ENCODE peak calls at places on chromosomes 13 and 19, in nine cellular contexts. Q is mucosa of descending colon, E is endothelial cell, P is IMR-90, M is ascending aorta, W is heart right ventricle, U is right atrium auricular region, D is upper lobe of right lung, I is choroid plexus epithelial cell. O is an unnamed sample.

GRCh38 chr19:5144545-5145179 is 175.7 kb downstream of the KDM4B start:
- DNase-seq in Q (no peak), M (no peak), D (no peak), P (no peak), U (no peak), W (no peak), I (no peak), E (no peak), O (peak; percentile 13)

GRCh38 chr13:23450340-23451046 is 17.0 kb upstream of the SACS start:
- DNase-seq in W (no peak), E (no peak), I (no peak), P (no peak), U (no peak), D (no peak), M (no peak), Q (no peak), O (peak; percentile 55)

GRCh38 chr13:112972258-112972657 is 3.2 kb downstream of the MCF2L start:
- DNase-seq in E (no peak), D (no peak), U (no peak), M (no peak), W (no peak), P (no peak), Q (no peak), I (no peak), O (no peak)

GRCh38 chr19:35042056-35042730 is 672 bp downstream of the HPN start:
- DNase-seq in I (no peak), Q (no peak), U (no peak), E (no peak), D (no peak), M (no peak), W (no peak), P (no peak), O (no peak)

GRCh38 chr13:70568571-70568970 is 460.3 kb upstream of the KLHL1 start:
- DNase-seq in P (peak; percentile 26), U (no peak), Q (no peak), I (peak; percentile 76), E (peak; percentile 39), M (no peak), D (no peak), W (no peak), O (no peak)

GRCh38 chr19:17264641-17264979 is at the start of gene USHBP1:
- DNase-seq in P (no peak), M (no peak), Q (no peak), W (peak; percentile 81), E (peak; percentile 75), U (no peak), D (no peak), I (no peak), O (no peak)

GRCh38 chr13:77267362-77267761 is 59.5 kb downstream of the MYCBP2 start:
- DNase-seq in W (no peak), P (peak; percentile 34), E (no peak), M (no peak), I (peak; percentile 63), U (no peak), D (no peak), Q (no peak), O (no peak)

GRCh38 chr13:23445794-23446193 is 12.3 kb upstream of the SACS start:
- DNase-seq in P (no peak), M (no peak), W (no peak), Q (no peak), E (no peak), U (no peak), I (no peak), D (no peak), O (no peak)

GRCh38 chr19:16525751-16526481 is 16.3 kb downstream of the CHERP start:
- DNase-seq in Q (no peak), M (no peak), I (no peak), U (no peak), P (no peak), W (no peak), E (no peak), D (no peak), O (no peak)

GRCh38 chr13:40215747-40216146 is 450.7 kb downstream of the FOXO1 start:
- DNase-seq in I (no peak), W (no peak), Q (no peak), U (no peak), M (no peak), E (no peak), D (no peak), P (no peak), O (no peak)

GRCh38 chr13:40221131-40221459 is 445.3 kb downstream of the FOXO1 start:
- DNase-seq in E (no peak), D (no peak), M (no peak), Q (no peak), W (no peak), U (no peak), I (no peak), P (no peak), O (no peak)

GRCh38 chr13:40220299-40220935 is 446.0 kb downstream of the FOXO1 start:
- DNase-seq in Q (no peak), W (no peak), E (no peak), P (no peak), M (no peak), I (peak; percentile 96), U (no peak), D (no peak), O (no peak)

GRCh38 chr13:40217675-40218074 is 448.8 kb downstream of the FOXO1 start:
- DNase-seq in I (no peak), M (no peak), Q (no peak), W (no peak), D (no peak), U (no peak), P (no peak), E (no peak), O (no peak)

DNA sequence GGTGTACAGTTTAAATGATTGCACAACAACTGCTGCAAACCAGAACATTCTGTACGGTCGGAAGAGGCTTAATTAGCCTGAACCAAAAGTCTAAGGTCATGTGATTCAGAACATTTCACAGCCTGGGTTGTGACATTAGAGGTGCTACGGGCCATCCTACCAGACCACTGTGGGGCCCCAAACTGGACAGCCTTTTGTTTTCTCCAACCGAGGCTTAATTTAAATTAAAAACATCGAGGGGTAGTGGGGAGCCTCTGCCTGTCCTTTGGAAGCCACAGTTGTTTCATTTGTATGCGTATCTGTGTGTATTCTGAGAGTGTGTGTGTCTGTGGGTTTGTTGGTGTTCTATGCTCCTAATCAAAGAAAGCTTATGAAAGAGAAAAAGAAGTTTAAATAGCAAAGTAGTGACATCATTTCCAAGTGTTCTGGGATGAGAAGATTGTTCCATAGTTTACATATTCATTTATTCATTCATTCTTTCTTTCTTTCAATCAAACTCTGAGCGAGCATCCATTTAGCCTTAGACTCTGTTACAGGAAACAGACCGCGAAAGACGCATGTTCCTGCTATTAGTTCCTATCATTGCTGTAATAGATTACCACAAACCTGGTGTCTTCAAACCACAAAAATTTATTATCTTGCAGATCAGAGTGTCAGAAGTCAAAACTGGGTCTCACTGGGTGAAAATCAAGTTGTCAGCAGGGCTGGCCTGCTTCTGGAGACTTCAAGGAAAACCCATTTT is 444.8 kb downstream of the FOXO1 start:
- DNase-seq in E (no peak), U (no peak), D (no peak), M (no peak), P (no peak), Q (no peak), W (no peak), I (peak; percentile 99), O (no peak)
- TF ChIP-seq CTCF in E (no peak), U (no peak), D (no peak), M (no peak), P (no peak), Q (no peak), W (no peak), I (no peak), O (no peak)

GRCh38 chr13:68232351-68233130 is 1002.4 kb upstream of the PCDH9 start:
- DNase-seq in D (no peak), E (no peak), M (no peak), P (no peak), I (peak; percentile 34), U (no peak), Q (no peak), W (no peak), O (no peak)

DNA sequence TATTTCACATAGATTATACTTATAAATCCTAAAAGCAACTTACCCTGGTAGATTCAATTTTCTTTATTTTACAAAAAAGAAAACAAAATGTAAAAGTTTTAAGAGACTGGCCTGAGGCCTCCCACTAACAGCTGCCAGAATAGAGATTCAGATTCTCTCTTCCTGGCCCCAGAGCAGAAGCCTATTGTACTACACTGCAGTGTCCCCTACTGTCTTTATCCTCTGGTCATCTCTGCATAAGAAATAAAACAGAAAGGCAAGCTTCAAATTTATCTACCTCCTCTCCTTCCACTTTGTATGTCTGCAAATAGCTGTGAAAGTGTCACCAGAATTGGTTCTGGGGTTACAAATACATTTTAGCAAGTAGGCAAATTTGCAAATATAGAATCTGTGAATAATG is 1004.1 kb upstream of the PCDH9 start:
- DNase-seq in D (no peak), W (no peak), P (no peak), M (no peak), Q (no peak), E (no peak), U (no peak), I (peak; percentile 65), O (no peak)
- TF ChIP-seq CTCF in D (no peak), W (no peak), P (no peak), M (no peak), Q (no peak), E (no peak), U (no peak), I (peak; percentile 59), O (no peak)

DNA sequence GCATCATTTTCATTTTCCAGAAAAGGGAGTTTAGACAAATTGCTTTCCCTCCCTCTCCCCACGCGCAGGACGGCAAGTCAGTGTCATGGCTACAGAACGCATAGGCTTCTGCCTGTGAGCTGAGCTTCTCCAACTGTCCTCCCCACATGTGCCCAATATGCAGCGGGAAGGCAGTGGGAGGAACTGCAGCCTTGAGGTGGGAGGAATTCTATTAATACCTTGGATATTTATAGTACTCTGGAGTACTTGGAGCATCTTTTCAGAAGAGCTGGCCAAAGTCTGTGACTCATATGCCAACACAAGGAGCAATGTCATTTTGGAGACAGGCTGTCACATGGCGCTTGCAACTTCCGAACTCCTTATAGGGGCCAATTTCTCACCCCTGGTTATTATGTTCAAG is 245.1 kb upstream of the SERP2 start:
- DNase-seq in U (peak; percentile 59), P (peak; percentile 65), E (no peak), D (no peak), Q (no peak), W (peak; percentile 52), I (no peak), M (no peak), O (no peak)
- TF ChIP-seq CTCF in U (no peak), P (no peak), E (no peak), D (no peak), Q (no peak), W (no peak), I (no peak), M (no peak), O (no peak)

DNA sequence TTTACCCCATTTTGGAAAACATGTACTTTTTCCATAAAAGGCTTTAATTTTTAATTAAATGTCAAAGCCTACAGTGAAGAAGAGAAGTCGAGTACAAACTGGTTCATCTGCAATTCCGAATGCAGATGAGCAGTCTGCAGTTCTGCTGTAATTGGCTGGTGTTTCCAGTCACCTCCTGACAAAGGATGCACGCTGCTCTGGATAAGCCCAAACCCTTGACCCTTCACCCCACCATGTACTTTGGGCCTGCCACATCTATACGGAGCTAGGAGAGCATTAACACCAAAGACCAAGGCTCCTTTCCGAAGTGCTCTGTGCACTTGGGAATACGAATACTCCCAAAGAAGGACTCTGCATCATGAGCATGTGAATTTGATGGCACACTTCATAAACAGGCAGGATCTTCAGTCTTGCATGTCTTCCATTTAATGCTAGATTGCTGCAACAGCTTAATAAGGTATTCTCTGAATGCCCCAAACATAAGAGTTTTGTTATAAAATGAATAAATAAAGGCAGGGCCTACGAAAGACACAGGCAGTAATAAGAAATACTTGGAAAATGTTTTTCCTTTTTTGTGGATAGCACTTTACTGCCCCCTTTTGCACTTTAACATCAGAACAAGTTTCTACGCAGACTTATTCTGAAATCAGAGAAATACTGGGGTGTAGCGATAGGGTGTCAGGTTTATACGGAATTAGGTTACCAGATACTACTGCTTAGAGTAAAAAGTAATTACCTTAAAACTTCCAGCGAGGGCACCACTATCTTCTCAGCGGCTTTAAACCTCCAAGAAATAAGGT is 15.1 kb downstream of the EFNB2 start:
- DNase-seq in D (no peak), M (no peak), U (no peak), W (no peak), Q (no peak), P (peak; percentile 56), I (peak; percentile 76), E (no peak), O (no peak)
- TF ChIP-seq CTCF in D (peak; percentile 33), M (peak; percentile 43), U (peak; percentile 60), W (peak; percentile 28), Q (no peak), P (peak; percentile 73), I (peak; percentile 59), E (no peak), O (no peak)

O was measured in glutamatergic neuron.